ENCODE peak calls at places on chromosomes 2 and 18, in six cellular contexts. S is sigmoid colon; U is colonic mucosa; A is activated CD4-positive, alpha-beta T cell treated with anti-CD3 and anti-CD28 coated beads for 1 hour; M is activated CD8-positive, alpha-beta memory T cell treated with anti-CD3 and anti-CD28 coated beads, Interleukin-2, amount 50 U/mL, for 48 hours; X is stimulated activated CD8-positive, alpha-beta memory T cell treated with anti-CD3 and anti-CD28 coated beads, Interleukin-15, amount 100 ng/mL, for 24 hours. O is an unnamed sample.

GRCh38 chr18:56661414-56662101 is 10.4 kb downstream of the WDR7 start:
- DNase-seq in A (no peak), U (no peak), M (no peak), S (no peak), X (no peak), O (no peak)

GRCh38 chr2:189521686-189522434 is 58.7 kb downstream of the SLC40A1 start:
- DNase-seq in M (no peak), S (no peak), A (no peak), X (no peak), U (no peak), O (no peak)

GRCh38 chr2:188940171-188940570 is 34.0 kb upstream of the COL3A1 start:
- DNase-seq in A (no peak), M (no peak), S (no peak), X (no peak), U (peak; percentile 25), O (no peak)

GRCh38 chr18:23194150-23194968 is 59.1 kb downstream of the CABLES1 start:
- DNase-seq in X (no peak), A (no peak), S (no peak), U (no peak), M (no peak), O (no peak)

GRCh38 chr2:239328306-239329191 is 72.3 kb downstream of the HDAC4 start:
- DNase-seq in X (no peak), S (peak; percentile 97), M (peak; percentile 49), A (no peak), U (no peak), O (peak; percentile 81)

GRCh38 chr2:181682795-181683517 is 2.6 kb upstream of the NEUROD1 start:
- DNase-seq in U (no peak), M (no peak), S (no peak), A (no peak), X (no peak), O (no peak)

GRCh38 chr18:61201516-61201915 is 131.7 kb upstream of the CDH20 start:
- DNase-seq in X (no peak), U (no peak), A (no peak), M (no peak), S (no peak), O (no peak)

GRCh38 chr2:75007061-75007460 is 48.6 kb downstream of the POLE4 start:
- DNase-seq in S (no peak), U (no peak), M (no peak), A (no peak), X (no peak), O (no peak)

GRCh38 chr2:118437501-118437900 is 349.2 kb downstream of the INSIG2 start:
- DNase-seq in X (no peak), U (no peak), M (no peak), A (no peak), S (no peak), O (no peak)

GRCh38 chr18:58970943-58971799 is 106.5 kb downstream of the ZNF532 start:
- DNase-seq in X (no peak), M (no peak), S (no peak), A (no peak), U (no peak), O (no peak)

GRCh38 chr2:24877067-24877466 is 43.0 kb downstream of the ADCY3 start:
- DNase-seq in A (no peak), M (no peak), S (no peak), U (no peak), X (no peak), O (no peak)

GRCh38 chr2:109335586-109336266 is 206.7 kb downstream of the SH3RF3 start:
- DNase-seq in M (no peak), S (no peak), U (no peak), A (no peak), X (no peak), O (no peak)

GRCh38 chr2:140552634-140553033 is 1578.2 kb downstream of the LRP1B start:
- DNase-seq in M (no peak), S (no peak), A (no peak), X (no peak), U (no peak), O (no peak)

GRCh38 chr2:66437601-66438497 is 2.9 kb downstream of the MEIS1 start:
- DNase-seq in A (no peak), X (no peak), S (peak; percentile 77), U (no peak), M (no peak), O (no peak)

GRCh38 chr2:11866358-11867335 is 120.2 kb downstream of the LPIN1 start:
- DNase-seq in M (no peak), X (no peak), U (peak; percentile 6), A (no peak), S (no peak), O (no peak)

GRCh38 chr2:104860141-104860790 is 6.4 kb downstream of the POU3F3 start:
- DNase-seq in M (no peak), U (no peak), X (no peak), S (no peak), A (no peak), O (no peak)